ENCODE peak calls at places on chromosomes 13 and 19, in eight cellular contexts. Z is activated effector memory CD4-positive, alpha-beta T cell treated with anti-CD3 and anti-CD28 coated beads, Interleukin-2, amount 50 U/mL, for 16 hours; D is astrocyte of the spinal cord; A is NCI-H1694 treated with DMSO at 0.1 percent for 48 hours; E is activated T-cell treated with anti-CD3 and anti-CD28 coated beads for 48 hours; C is HCT116; W is thoracic aorta; T is sciatic nerve. J is an unnamed sample.

GRCh38 chr19:49808762-49809154 is 4.3 kb downstream of the FUZ start:
- DNase-seq in A (peak), T (peak), C (no peak), D (peak), Z (peak), W (peak), E (peak), J (peak)

GRCh38 chr13:113916330-113916815 is 52.5 kb upstream of the GAS6 start:
- DNase-seq in C (no peak), E (no peak), T (no peak), Z (no peak), A (no peak), D (no peak), W (no peak), J (no peak)

GRCh38 chr13:92379371-92379770 is 847.2 kb upstream of the GPC6 start:
- DNase-seq in C (no peak), Z (no peak), E (no peak), W (no peak), T (no peak), D (no peak), A (no peak), J (no peak)

GRCh38 chr13:49292742-49293498 is 45.2 kb downstream of the CDADC1 start:
- DNase-seq in E (no peak), A (no peak), T (peak), W (peak), Z (no peak), D (peak), C (no peak), J (no peak)

GRCh38 chr19:38975214-38975860 is at the start of gene FBXO17:
- DNase-seq in E (no peak), W (no peak), A (no peak), D (peak), C (no peak), Z (no peak), T (peak), J (peak)

GRCh38 chr13:114263590-114263989 is 17.8 kb upstream of the UPF3A start:
- DNase-seq in E (no peak), A (no peak), W (no peak), T (no peak), C (no peak), Z (no peak), D (no peak), J (no peak)

GRCh38 chr13:20573186-20573585 is 6.2 kb downstream of the IFT88 start:
- DNase-seq in Z (no peak), C (no peak), T (no peak), E (no peak), A (no peak), W (no peak), D (no peak), J (no peak)

GRCh38 chr19:4738734-4739133 is 15.1 kb upstream of the DPP9 start:
- DNase-seq in A (no peak), Z (no peak), W (no peak), E (no peak), D (no peak), T (no peak), C (no peak), J (no peak)

GRCh38 chr19:15115080-15115479 is 7.9 kb downstream of the SYDE1 start:
- DNase-seq in C (no peak), W (no peak), D (peak), A (no peak), T (peak), Z (no peak), E (no peak), J (no peak)

GRCh38 chr13:59823495-59823894 is 340.2 kb downstream of the DIAPH3 start:
- DNase-seq in D (peak), C (no peak), W (no peak), A (no peak), T (no peak), E (no peak), Z (no peak), J (no peak)

GRCh38 chr13:54965881-54966280 is 1937.3 kb downstream of the OLFM4 start:
- DNase-seq in E (no peak), D (peak), Z (no peak), T (no peak), A (no peak), C (no peak), W (no peak), J (no peak)

GRCh38 chr19:42018503-42019193 is 24.6 kb upstream of the ATP1A3 start:
- DNase-seq in E (no peak), A (no peak), C (no peak), Z (no peak), T (no peak), D (no peak), W (no peak), J (no peak)

GRCh38 chr19:50486823-50487515 is 10.3 kb upstream of the GARIN5A start:
- DNase-seq in Z (peak), W (no peak), D (peak), T (no peak), C (peak), E (peak), A (peak), J (peak)

GRCh38 chr13:95644611-95645052 is at the start of gene DZIP1:
- DNase-seq in A (peak), C (no peak), W (peak), Z (no peak), T (peak), D (peak), E (peak), J (peak)

GRCh38 chr13:49669735-49670309 is 21.5 kb downstream of the EBPL start:
- DNase-seq in C (peak), Z (peak), E (no peak), D (peak), W (no peak), T (no peak), A (peak), J (peak)

GRCh38 chr13:69623973-69624372 is 483.7 kb upstream of the ATXN8OS start:
- DNase-seq in D (no peak), A (no peak), Z (no peak), W (no peak), C (no peak), E (no peak), T (no peak), J (no peak)

GRCh38 chr13:51220706-51221105 is 1.5 kb upstream of the FAM124A start:
- DNase-seq in D (no peak), C (no peak), Z (no peak), T (no peak), A (no peak), E (no peak), W (no peak), J (no peak)

GRCh38 chr13:24264976-24265375 is 44.4 kb upstream of the C1QTNF9 start:
- DNase-seq in D (no peak), W (no peak), C (no peak), A (no peak), E (peak), Z (peak), T (no peak), J (no peak)

GRCh38 chr19:3249408-3249807 is 24.9 kb downstream of the CELF5 start:
- DNase-seq in D (no peak), C (peak), A (no peak), Z (no peak), T (no peak), W (no peak), E (peak), J (no peak)

GRCh38 chr19:49801966-49802661 is 11.0 kb downstream of the FUZ start:
- DNase-seq in E (no peak), A (peak), T (peak), D (peak), Z (no peak), W (peak), C (no peak), J (peak)

GRCh38 chr13:97109256-97109655 is 112.9 kb upstream of the MBNL2 start:
- DNase-seq in T (no peak), Z (no peak), A (no peak), D (no peak), C (no peak), W (no peak), E (no peak), J (no peak)

GRCh38 chr19:48900477-48901452 is 653 bp downstream of the NUCB1 start:
- DNase-seq in C (no peak), W (no peak), E (no peak), Z (no peak), D (peak), T (no peak), A (no peak), J (no peak)

GRCh38 chr19:44788971-44789370 is 11.3 kb downstream of the CBLC start:
- DNase-seq in Z (no peak), A (no peak), T (no peak), W (no peak), C (no peak), D (no peak), E (no peak), J (no peak)

GRCh38 chr19:45492627-45493470 is 4.0 kb downstream of the RTN2 start:
- DNase-seq in D (peak), Z (no peak), C (peak), T (no peak), A (no peak), W (no peak), E (no peak), J (no peak)

GRCh38 chr19:16406356-16406755 is 65.4 kb downstream of the EPS15L1 start:
- DNase-seq in T (no peak), C (no peak), W (no peak), E (no peak), A (no peak), Z (no peak), D (no peak), J (no peak)

GRCh38 chr19:28966737-28967401 is 246.1 kb downstream of the UQCRFS1 start:
- DNase-seq in W (no peak), Z (no peak), E (no peak), D (peak), A (no peak), C (no peak), T (no peak), J (peak)

GRCh38 chr13:28336193-28336657 is 158.7 kb downstream of the FLT1 start:
- DNase-seq in A (no peak), D (no peak), Z (no peak), T (no peak), W (no peak), E (no peak), C (no peak), J (no peak)

GRCh38 chr13:43119206-43119605 is 95.8 kb downstream of the DNAJC15 start:
- DNase-seq in Z (no peak), W (no peak), E (no peak), T (no peak), A (no peak), D (no peak), C (no peak), J (no peak)